ENCODE peak calls at places on chromosomes 4 and X, in nine cellular contexts. V is RKO, A is activated T-cell treated with anti-CD3 and anti-CD28 coated beads for 24 hours, S is kidney tubule cell, F is NCI-H2081, G is right lobe of liver, Y is hippocampal formation, T is endothelial cell, E is NCI-H1105. R is an unnamed sample.

GRCh38 chr4:17072483-17072882 is 174.0 kb upstream of the LDB2 start:
- DNase-seq in V (no peak), A (no peak), S (no peak), F (no peak), G (no peak), Y (no peak), T (no peak), E (no peak), R (no peak)

GRCh38 chr4:41072021-41072777 is 142.1 kb downstream of the APBB2 start:
- DNase-seq in V (no peak), A (no peak), S (no peak), F (no peak), G (no peak), Y (peak), T (no peak), E (no peak), R (no peak)

GRCh38 chrX:31057691-31058090 is 14.2 kb downstream of the FTHL17 start:
- DNase-seq in V (no peak), A (no peak), S (no peak), F (no peak), G (no peak), Y (no peak), T (no peak), E (no peak), R (no peak)

GRCh38 chr4:184747034-184747830 is 13.3 kb upstream of the CENPU start:
- DNase-seq in V (no peak), A (no peak), S (peak), F (no peak), G (peak), Y (no peak), T (no peak), E (no peak), R (no peak)

GRCh38 chr4:17597517-17597916 is 16.9 kb upstream of the MED28 start:
- DNase-seq in V (peak), A (no peak), S (peak), F (peak), G (no peak), Y (no peak), T (peak), E (no peak), R (no peak)

GRCh38 chr4:145099653-145100052 is 1.5 kb downstream of the ABCE1 start:
- DNase-seq in V (peak), A (no peak), S (no peak), F (no peak), G (no peak), Y (no peak), T (no peak), E (no peak), R (no peak)

GRCh38 chr4:125115941-125116340 is 198.8 kb upstream of the FAT4 start:
- DNase-seq in V (peak), A (no peak), S (no peak), F (no peak), G (no peak), Y (no peak), T (no peak), E (no peak), R (no peak)

GRCh38 chr4:62407534-62407933 is 1207.4 kb downstream of the ADGRL3 start:
- DNase-seq in V (no peak), A (no peak), S (no peak), F (no peak), G (no peak), Y (no peak), T (no peak), E (no peak), R (no peak)

GRCh38 chr4:1410491-1411325 is 4.5 kb upstream of the NKX1-1 start:
- DNase-seq in V (peak), A (peak), S (peak), F (no peak), G (no peak), Y (no peak), T (peak), E (no peak), R (no peak)

GRCh38 chr4:108830509-108831244 is 67.8 kb upstream of the ETNPPL start:
- DNase-seq in V (no peak), A (no peak), S (no peak), F (peak), G (no peak), Y (no peak), T (no peak), E (peak), R (no peak)

R was measured in NCI-H1048.